ENCODE peak calls at places on chromosomes 3 and 15, in ten cellular contexts. X is dorsolateral prefrontal cortex; H is myocyte; G is stimulated activated CD8-positive, alpha-beta memory T cell treated with anti-CD3 and anti-CD28 coated beads, Interleukin-7, amount 100 ng/mL, for 48 hours; Y is progenitor cell of endocrine pancreas; O is DND-41; A is pancreas; Q is left cardiac atrium; N is small intestine; S is Right ventricle myocardium superior. B is an unnamed sample.

GRCh38 chr3:123342631-123343080 is 106.2 kb downstream of the ADCY5 start:
- DNase-seq in Q (no peak), O (no peak), A (no peak), N (no peak), G (no peak), X (no peak), Y (no peak), S (peak), H (no peak), B (no peak)

GRCh38 chr3:127860223-127860622 is 37.9 kb upstream of the MGLL start:
- DNase-seq in H (no peak), N (no peak), Y (no peak), S (no peak), A (no peak), O (no peak), X (no peak), Q (no peak), G (no peak), B (no peak)

GRCh38 chr15:41965441-41966413 is 6.6 kb downstream of the EHD4 start:
- DNase-seq in Y (no peak), H (peak), G (no peak), Q (peak), N (no peak), A (peak), X (no peak), O (no peak), S (peak), B (no peak)

GRCh38 chr15:89395461-89395875 is 60.8 kb upstream of the POLG start:
- DNase-seq in Y (no peak), A (no peak), O (no peak), S (no peak), G (no peak), H (no peak), X (no peak), N (no peak), Q (no peak), B (no peak)

GRCh38 chr3:148075829-148076716 is 621.6 kb upstream of the AGTR1 start:
- DNase-seq in G (no peak), O (no peak), S (no peak), N (peak), H (peak), A (no peak), Y (no peak), X (no peak), Q (no peak), B (no peak)

GRCh38 chr15:50698101-50698500 is 11.5 kb upstream of the TRPM7 start:
- DNase-seq in Q (no peak), X (no peak), S (no peak), A (no peak), N (no peak), H (no peak), Y (no peak), O (no peak), G (no peak), B (no peak)

GRCh38 chr3:15098503-15099363 is at the start of gene RBSN:
- DNase-seq in H (peak), G (peak), X (peak), N (peak), O (peak), Q (peak), A (peak), Y (peak), S (peak), B (peak)

GRCh38 chr3:4359805-4360502 is 56.8 kb downstream of the SETMAR start:
- DNase-seq in N (no peak), X (no peak), S (no peak), Y (no peak), O (no peak), G (no peak), Q (no peak), H (no peak), A (no peak), B (no peak)

GRCh38 chr15:87267798-87268197 is 988.7 kb downstream of the NTRK3 start:
- DNase-seq in Y (no peak), X (no peak), O (no peak), Q (no peak), S (no peak), H (peak), N (no peak), G (no peak), A (no peak), B (no peak)

GRCh38 chr15:58762731-58763130 is 8.4 kb upstream of the MINDY2 start:
- DNase-seq in H (no peak), A (no peak), N (no peak), O (no peak), G (no peak), Y (no peak), Q (no peak), S (no peak), X (no peak), B (no peak)

GRCh38 chr3:9102240-9102841 is 139.1 kb upstream of the RAD18 start:
- DNase-seq in N (no peak), A (no peak), X (no peak), H (no peak), Q (no peak), S (no peak), G (no peak), Y (no peak), O (no peak), B (no peak)

GRCh38 chr3:4751057-4752051 is 227.9 kb upstream of the BHLHE40 start:
- DNase-seq in Y (no peak), G (no peak), H (peak), X (no peak), N (peak), S (no peak), Q (no peak), A (no peak), O (no peak), B (peak)

GRCh38 chr3:94694001-94694400 is 631.1 kb downstream of the NSUN3 start:
- DNase-seq in H (no peak), Q (no peak), O (no peak), Y (no peak), G (no peak), A (no peak), X (no peak), S (no peak), N (no peak), B (no peak)

GRCh38 chr3:139140553-139140952 is 95.9 kb upstream of the PRR23C start:
- DNase-seq in Q (no peak), Y (no peak), H (no peak), G (no peak), A (no peak), N (no peak), X (no peak), S (no peak), O (no peak), B (no peak)

GRCh38 chr15:88658070-88658965 is 19.5 kb downstream of the ISG20 start:
- DNase-seq in O (no peak), G (no peak), X (no peak), S (no peak), Q (no peak), N (no peak), Y (no peak), A (no peak), H (no peak), B (no peak)

GRCh38 chr3:191314109-191314728 is 15.0 kb upstream of the CCDC50 start:
- DNase-seq in X (no peak), Y (no peak), H (no peak), G (no peak), A (no peak), S (no peak), Q (no peak), N (peak), O (no peak), B (no peak)